ENCODE peak calls at places on chromosome 5, in seven cellular contexts. R, Z, Q, P, L, F and M are unnamed samples.

GRCh38 chr5:68288756-68289134 is 73.2 kb downstream of the PIK3R1 start:
- DNase-seq in R (no peak), Z (no peak), Q (no peak), P (no peak), L (peak; percentile 14), F (no peak), M (no peak)

GRCh38 chr5:173029499-173029921 is 26.6 kb upstream of the CREBRF start:
- DNase-seq in R (no peak), Z (no peak), Q (no peak), P (no peak), L (no peak), F (no peak), M (no peak)

GRCh38 chr5:159805021-159805420 is 111.3 kb upstream of the ADRA1B start:
- DNase-seq in R (no peak), Z (no peak), Q (peak; percentile 23), P (no peak), L (no peak), F (no peak), M (no peak)

GRCh38 chr5:96663608-96664007 is 1.4 kb downstream of the CAST start:
- DNase-seq in R (no peak), Z (no peak), Q (no peak), P (no peak), L (no peak), F (no peak), M (no peak)

GRCh38 chr5:4984461-4984860 is 155.7 kb upstream of the ADAMTS16 start:
- DNase-seq in R (no peak), Z (no peak), Q (no peak), P (no peak), L (no peak), F (no peak), M (no peak)

GRCh38 chr5:172798422-172799215 is 27.6 kb upstream of the DUSP1 start:
- DNase-seq in R (peak; percentile 91), Z (no peak), Q (peak; percentile 80), P (no peak), L (no peak), F (no peak), M (no peak)

GRCh38 chr5:65100846-65101678 is 332.3 kb downstream of the CWC27 start:
- DNase-seq in R (peak; percentile 64), Z (no peak), Q (peak; percentile 92), P (peak; percentile 43), L (peak; percentile 62), F (peak; percentile 87), M (peak; percentile 72)

GRCh38 chr5:158953929-158954534 is 145.7 kb downstream of the EBF1 start:
- DNase-seq in R (no peak), Z (no peak), Q (no peak), P (peak; percentile 63), L (no peak), F (no peak), M (no peak)

GRCh38 chr5:29811914-29812679 is 1381.4 kb upstream of the CDH6 start:
- DNase-seq in R (no peak), Z (no peak), Q (no peak), P (peak; percentile 40), L (no peak), F (no peak), M (no peak)

GRCh38 chr5:56740000-56740399 is 75.3 kb upstream of the MAP3K1 start:
- DNase-seq in R (no peak), Z (no peak), Q (peak; percentile 21), P (no peak), L (no peak), F (no peak), M (no peak)

GRCh38 chr5:91245074-91245452 is 138.1 kb downstream of the ARRDC3 start:
- DNase-seq in R (no peak), Z (no peak), Q (no peak), P (no peak), L (no peak), F (no peak), M (no peak)

GRCh38 chr5:142000709-142001484 is 11.9 kb downstream of the GNPDA1 start:
- DNase-seq in R (no peak), Z (no peak), Q (peak; percentile 32), P (no peak), L (peak; percentile 23), F (no peak), M (no peak)

GRCh38 chr5:637581-638450 is 25.7 kb downstream of the CEP72 start:
- DNase-seq in R (no peak), Z (no peak), Q (no peak), P (no peak), L (no peak), F (no peak), M (no peak)

GRCh38 chr5:87266914-87267573 is 639 bp upstream of the RASA1 start:
- DNase-seq in R (no peak), Z (no peak), Q (no peak), P (no peak), L (no peak), F (no peak), M (no peak)

GRCh38 chr5:17217421-17218352 is at the start of gene BASP1:
- DNase-seq in R (no peak), Z (peak; percentile 79), Q (peak; percentile 91), P (peak; percentile 85), L (peak; percentile 68), F (peak; percentile 86), M (no peak)

GRCh38 chr5:119400248-119400647 is 44.4 kb downstream of the TNFAIP8 start:
- DNase-seq in R (no peak), Z (no peak), Q (no peak), P (no peak), L (peak; percentile 84), F (no peak), M (no peak)

GRCh38 chr5:38660194-38660668 is 103.8 kb upstream of the LIFR start:
- DNase-seq in R (no peak), Z (no peak), Q (no peak), P (peak; percentile 97), L (peak; percentile 96), F (peak; percentile 91), M (no peak)

GRCh38 chr5:137218471-137218870 is 280.7 kb downstream of the SPOCK1 start:
- DNase-seq in R (no peak), Z (no peak), Q (peak; percentile 35), P (peak; percentile 38), L (peak; percentile 45), F (no peak), M (no peak)

GRCh38 chr5:164580155-164580554 is 1074.7 kb downstream of the MAT2B start:
- DNase-seq in R (no peak), Z (no peak), Q (no peak), P (no peak), L (no peak), F (no peak), M (no peak)

GRCh38 chr5:132257131-132258101 is at the start of gene PDLIM4:
- DNase-seq in R (no peak), Z (no peak), Q (peak; percentile 60), P (no peak), L (peak; percentile 31), F (peak; percentile 83), M (no peak)

GRCh38 chr5:7824995-7825394 is 25.9 kb downstream of the CFAP90 start:
- DNase-seq in R (no peak), Z (no peak), Q (no peak), P (no peak), L (no peak), F (no peak), M (no peak)